ENCODE peak calls at places on chromosome 15, in nine cellular contexts. H is NAMALWA; D is NCI-H1417; R is activated CD4-positive, alpha-beta T cell treated with anti-CD3 and anti-CD28 coated beads, Interleukin-2, amount 10 ng/mL, durations not matched to agents 7 days and 5 days; M is mesothelial cell of epicardium; Q is SK-N-SH; G is naive thymus-derived CD8-positive, alpha-beta T cell; E is stimulated activated naive B cell treated with anti-CD40 and anti-IgM and Interleukin-4, amounts not matched to agents 10 μg/mL and 1 μg/mL and 100 μg/mL, for 72 hours; N is C1 segment of cervical spinal cord. Z is an unnamed sample.

GRCh38 chr15:68126415-68126814 is 72.3 kb downstream of the PIAS1 start:
- DNase-seq in H (no peak), D (no peak), R (no peak), M (no peak), Q (no peak), G (no peak), E (no peak), N (no peak), Z (no peak)

GRCh38 chr15:59678620-59679019 is 10.5 kb downstream of the BNIP2 start:
- DNase-seq in H (no peak), D (no peak), R (no peak), M (no peak), Q (no peak), G (no peak), E (no peak), N (no peak), Z (no peak)

GRCh38 chr15:74709011-74709410 is 13.2 kb upstream of the EDC3 start:
- DNase-seq in H (no peak), D (no peak), R (no peak), M (no peak), Q (no peak), G (no peak), E (no peak), N (no peak), Z (no peak)

GRCh38 chr15:31352911-31353811 is 26.5 kb downstream of the KLF13 start:
- DNase-seq in H (peak), D (peak), R (no peak), M (no peak), Q (peak), G (peak), E (peak), N (peak), Z (no peak)

GRCh38 chr15:72584006-72584405 is 70.5 kb upstream of the GOLGA6B start:
- DNase-seq in H (no peak), D (no peak), R (no peak), M (no peak), Q (no peak), G (no peak), E (no peak), N (no peak), Z (no peak)

GRCh38 chr15:36358094-36358961 is 221.1 kb upstream of the CDIN1 start:
- DNase-seq in H (no peak), D (peak), R (no peak), M (no peak), Q (no peak), G (no peak), E (no peak), N (no peak), Z (no peak)

GRCh38 chr15:98838387-98839259 is 169.0 kb downstream of the PGPEP1L start:
- DNase-seq in H (no peak), D (no peak), R (no peak), M (no peak), Q (no peak), G (no peak), E (no peak), N (no peak), Z (no peak)

GRCh38 chr15:75348563-75349350 is 1.9 kb downstream of the NEIL1 start:
- DNase-seq in H (peak), D (peak), R (no peak), M (peak), Q (peak), G (no peak), E (no peak), N (no peak), Z (no peak)

GRCh38 chr15:84600331-84600686 is 500 bp upstream of the ZSCAN2 start:
- DNase-seq in H (no peak), D (peak), R (peak), M (peak), Q (peak), G (peak), E (peak), N (no peak), Z (peak)

GRCh38 chr15:58957101-58957973 is 23.9 kb upstream of the SLTM start:
- DNase-seq in H (peak), D (peak), R (peak), M (no peak), Q (peak), G (peak), E (peak), N (no peak), Z (no peak)

GRCh38 chr15:70902105-70902504 is 9.5 kb downstream of the LRRC49 start:
- DNase-seq in H (no peak), D (no peak), R (no peak), M (no peak), Q (no peak), G (no peak), E (no peak), N (no peak), Z (no peak)

GRCh38 chr15:68696532-68697363 is 118.0 kb downstream of the CORO2B start:
- DNase-seq in H (no peak), D (no peak), R (no peak), M (no peak), Q (no peak), G (no peak), E (no peak), N (no peak), Z (no peak)

GRCh38 chr15:81176291-81176893 is 20.3 kb upstream of the IL16 start:
- DNase-seq in H (no peak), D (no peak), R (no peak), M (no peak), Q (no peak), G (no peak), E (no peak), N (no peak), Z (no peak)

GRCh38 chr15:44011238-44011873 is 183.7 kb downstream of the FRMD5 start:
- DNase-seq in H (no peak), D (no peak), R (no peak), M (no peak), Q (no peak), G (no peak), E (no peak), N (no peak), Z (no peak)

GRCh38 chr15:68817304-68818087 is 3.2 kb downstream of the ANP32A start:
- DNase-seq in H (peak), D (peak), R (peak), M (peak), Q (peak), G (peak), E (peak), N (peak), Z (no peak)

GRCh38 chr15:65909831-65910230 is 40.5 kb downstream of the RAB11A start:
- DNase-seq in H (no peak), D (no peak), R (no peak), M (no peak), Q (no peak), G (no peak), E (no peak), N (no peak), Z (no peak)

GRCh38 chr15:53072077-53072476 is 281.9 kb upstream of the ONECUT1 start:
- DNase-seq in H (peak), D (peak), R (peak), M (peak), Q (no peak), G (no peak), E (no peak), N (no peak), Z (peak)

GRCh38 chr15:85477730-85478129 is 97.3 kb downstream of the AKAP13 start:
- DNase-seq in H (no peak), D (no peak), R (no peak), M (no peak), Q (no peak), G (no peak), E (no peak), N (no peak), Z (no peak)

GRCh38 chr15:55741592-55742497 is 1.1 kb downstream of the PRTG start:
- DNase-seq in H (no peak), D (peak), R (no peak), M (peak), Q (peak), G (peak), E (no peak), N (peak), Z (no peak)

GRCh38 chr15:83692820-83693581 is 39.1 kb downstream of the ADAMTSL3 start:
- DNase-seq in H (no peak), D (no peak), R (no peak), M (no peak), Q (no peak), G (no peak), E (no peak), N (no peak), Z (no peak)

GRCh38 chr15:35458176-35458856 is 87.6 kb downstream of the DPH6 start:
- DNase-seq in H (no peak), D (no peak), R (no peak), M (no peak), Q (no peak), G (no peak), E (no peak), N (no peak), Z (no peak)

GRCh38 chr15:32824777-32825176 is 107.0 kb downstream of the GREM1 start:
- DNase-seq in H (no peak), D (no peak), R (no peak), M (no peak), Q (no peak), G (no peak), E (no peak), N (no peak), Z (peak)

GRCh38 chr15:31136016-31136415 is 34.5 kb upstream of the TRPM1 start:
- DNase-seq in H (no peak), D (peak), R (no peak), M (peak), Q (no peak), G (no peak), E (no peak), N (no peak), Z (no peak)

GRCh38 chr15:74377831-74378766 is 10.7 kb upstream of the CYP11A1 start:
- DNase-seq in H (no peak), D (peak), R (no peak), M (no peak), Q (peak), G (no peak), E (no peak), N (no peak), Z (no peak)

GRCh38 chr15:98873441-98874218 is 134.0 kb downstream of the PGPEP1L start:
- DNase-seq in H (no peak), D (peak), R (no peak), M (no peak), Q (no peak), G (no peak), E (no peak), N (no peak), Z (no peak)

GRCh38 chr15:39580630-39581500 is at the start of gene THBS1:
- DNase-seq in H (no peak), D (peak), R (peak), M (peak), Q (peak), G (no peak), E (no peak), N (no peak), Z (peak)

GRCh38 chr15:98694153-98694552 is 45.8 kb downstream of the IGF1R start:
- DNase-seq in H (no peak), D (peak), R (no peak), M (no peak), Q (no peak), G (no peak), E (no peak), N (no peak), Z (no peak)

GRCh38 chr15:56760186-56760585 is 26.9 kb upstream of the ZNF280D start:
- DNase-seq in H (no peak), D (no peak), R (no peak), M (peak), Q (peak), G (no peak), E (no peak), N (no peak), Z (no peak)

GRCh38 chr15:40796041-40796440 is 10.8 kb upstream of the ZFYVE19 start:
- DNase-seq in H (no peak), D (no peak), R (no peak), M (no peak), Q (no peak), G (no peak), E (no peak), N (no peak), Z (no peak)

GRCh38 chr15:85583404-85584390 is 203.3 kb downstream of the AKAP13 start:
- DNase-seq in H (peak), D (peak), R (no peak), M (no peak), Q (no peak), G (no peak), E (peak), N (no peak), Z (no peak)

GRCh38 chr15:70451861-70452653 is 311.3 kb downstream of the UACA start:
- DNase-seq in H (no peak), D (peak), R (peak), M (no peak), Q (no peak), G (peak), E (no peak), N (no peak), Z (no peak)

GRCh38 chr15:25268166-25268565 is 170.7 kb downstream of the UBE3A start:
- DNase-seq in H (peak), D (peak), R (no peak), M (no peak), Q (no peak), G (no peak), E (no peak), N (no peak), Z (no peak)

GRCh38 chr15:70853855-70854668 is at the start of gene LARP6:
- DNase-seq in H (no peak), D (peak), R (no peak), M (peak), Q (peak), G (peak), E (no peak), N (peak), Z (no peak)

GRCh38 chr15:28080386-28080785 is 18.7 kb downstream of the OCA2 start:
- DNase-seq in H (no peak), D (peak), R (no peak), M (no peak), Q (no peak), G (no peak), E (no peak), N (no peak), Z (no peak)

GRCh38 chr15:57440167-57440566 is 63.9 kb downstream of the CGNL1 start:
- DNase-seq in H (no peak), D (no peak), R (no peak), M (no peak), Q (no peak), G (no peak), E (no peak), N (no peak), Z (no peak)